ENCODE peak calls at places on chromosomes 16 and 17, in four cellular contexts. Q is body of pancreas, A is BJ, S is stomach. N is an unnamed sample. For H3K27me3, the result is how much of the 10 kb centered on the place peaks cover.

GRCh38 chr17:29733151-29733550 is 110.4 kb upstream of the CORO6 start:
- DNase-seq in Q (no peak), A (no peak), S (no peak), N (peak)

GRCh38 chr16:49650603-49651002 is 205.3 kb downstream of the ZNF423 start:
- DNase-seq in Q (no peak), A (no peak), S (no peak), N (no peak)

GRCh38 chr17:46109603-46110189 is 83.5 kb downstream of the KANSL1 start:
- DNase-seq in Q (no peak), A (no peak), S (no peak), N (no peak)

GRCh38 chr17:2592974-2593845 is at the start of gene PAFAH1B1:
- DNase-seq in Q (peak), A (no peak), S (peak), N (peak)

GRCh38 chr17:82449883-82450356 is 632 bp downstream of the CYBC1 start:
- DNase-seq in Q (no peak), A (no peak), S (no peak), N (no peak)

GRCh38 chr16:55116165-55116894 is 185.7 kb downstream of the IRX5 start:
- DNase-seq in Q (no peak), A (peak), S (no peak), N (peak)

GRCh38 chr16:26491271-26491670 is 575.5 kb upstream of the C16orf82 start:
- DNase-seq in Q (no peak), A (no peak), S (no peak), N (no peak)

GRCh38 chr16:15882563-15882962 is 5.8 kb downstream of the CEP20 start:
- DNase-seq in Q (no peak), A (no peak), S (no peak), N (no peak)

GRCh38 chr16:19559242-19559910 is 3.9 kb downstream of the VPS35L start:
- DNase-seq in Q (no peak), A (no peak), S (no peak), N (peak)

GRCh38 chr17:77409282-77410161 is 268.8 kb downstream of the SEC14L1 start:
- DNase-seq in Q (no peak), A (no peak), S (peak), N (no peak)

GRCh38 chr16:88667496-88667895 is 4.6 kb upstream of the MVD start:
- DNase-seq in Q (no peak), A (no peak), S (no peak), N (no peak)

GRCh38 chr17:67675481-67675880 is 42.3 kb upstream of the NOL11 start:
- DNase-seq in Q (no peak), A (no peak), S (no peak), N (no peak)

GRCh38 chr17:43085489-43085888 is 39.7 kb downstream of the BRCA1 start:
- DNase-seq in Q (no peak), A (no peak), S (no peak), N (no peak)

GRCh38 chr17:41211845-41212466 is 14.5 kb upstream of the KRTAP9-2 start:
- DNase-seq in Q (no peak), A (peak), S (no peak), N (peak)

GRCh38 chr16:84144859-84145639 is at the start of the genes DNAAF1 and HSDL1:
- DNase-seq in Q (peak), A (peak), S (peak), N (peak)

GRCh38 chr16:71347146-71347545 is 11.4 kb upstream of the CALB2 start:
- DNase-seq in Q (no peak), A (no peak), S (no peak), N (no peak)

GRCh38 chr17:54439816-54440215 is 460.8 kb upstream of the TOM1L1 start:
- DNase-seq in Q (no peak), A (no peak), S (no peak), N (no peak)

GRCh38 chr17:66514227-66514806 is 211.9 kb downstream of the PRKCA start:
- DNase-seq in Q (no peak), A (no peak), S (no peak), N (peak)

GRCh38 chr17:66518677-66519076 is 216.3 kb downstream of the PRKCA start:
- DNase-seq in Q (no peak), A (no peak), S (no peak), N (no peak)

GRCh38 chr17:66517336-66518009 is 215.1 kb downstream of the PRKCA start:
- DNase-seq in Q (no peak), A (no peak), S (no peak), N (no peak)

GRCh38 chr17:66520986-66521385 is 218.6 kb downstream of the PRKCA start:
- DNase-seq in Q (no peak), A (no peak), S (no peak), N (no peak)

DNA sequence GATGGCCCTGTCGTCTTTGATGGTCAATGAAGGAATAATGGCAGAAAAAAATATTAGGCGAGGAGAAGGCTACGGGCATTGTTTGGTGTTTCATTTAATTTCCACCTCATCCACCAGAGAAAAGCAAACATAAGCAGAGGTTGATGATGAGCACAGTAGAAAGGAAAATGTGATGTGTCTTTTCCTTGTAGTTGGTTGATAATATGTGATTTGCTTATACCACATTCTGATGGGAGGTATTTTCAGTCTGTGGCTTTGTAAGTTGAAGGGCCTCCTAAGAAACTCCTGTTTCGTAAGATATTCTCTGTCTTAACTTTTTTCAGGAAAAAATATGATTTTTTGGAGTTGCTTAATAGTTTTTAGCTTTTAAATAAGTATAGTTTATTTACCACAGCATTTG is 215.7 kb downstream of the PRKCA start:
- DNase-seq in Q (no peak), A (no peak), S (no peak), N (no peak)
- TF ChIP-seq CTCF in Q (no peak), A (no peak), S (no peak), N (no peak)

DNA sequence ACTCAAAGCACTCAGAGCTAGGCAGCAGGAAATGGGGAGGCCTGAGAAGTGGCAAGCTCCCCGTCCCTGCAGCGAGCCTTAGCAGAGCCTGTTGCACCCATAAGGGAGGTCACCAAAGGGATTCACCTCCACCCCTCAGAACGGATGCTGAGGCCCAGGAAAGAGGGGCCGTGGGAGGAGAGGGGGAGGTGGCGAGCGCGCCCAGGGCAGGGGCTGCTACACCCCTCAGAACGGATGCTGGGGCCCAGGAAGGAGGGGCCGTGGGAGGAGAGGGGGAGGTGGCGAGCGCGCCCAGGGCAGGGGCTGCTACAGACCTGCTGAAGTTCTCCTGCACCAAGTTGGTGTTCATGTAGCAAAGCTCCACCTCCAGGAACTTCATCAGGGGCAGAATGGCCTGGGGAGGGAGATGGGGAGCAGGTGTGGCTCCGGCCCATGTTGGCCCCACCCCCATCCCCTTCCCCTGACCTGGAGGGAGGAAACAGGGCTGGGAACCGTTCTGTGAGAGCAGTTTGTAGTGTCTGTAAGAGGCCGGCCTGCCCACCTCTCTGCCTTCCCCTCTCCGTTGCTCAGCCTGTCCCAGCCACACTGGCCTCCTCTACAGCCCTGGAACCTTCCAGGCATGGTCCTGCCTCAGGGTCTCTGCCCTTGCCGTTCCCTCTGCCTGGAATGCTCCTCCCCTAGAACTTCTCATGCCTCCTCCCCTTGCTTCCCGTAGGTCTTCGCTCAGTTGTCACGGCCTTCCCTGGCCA is 11.4 kb downstream of the UNC13D start:
- DNase-seq in Q (no peak), A (no peak), S (no peak), N (no peak)
- H3K4me3 ChIP-seq in Q (no peak), A (no peak), S (no peak), N (no peak)

DNA sequence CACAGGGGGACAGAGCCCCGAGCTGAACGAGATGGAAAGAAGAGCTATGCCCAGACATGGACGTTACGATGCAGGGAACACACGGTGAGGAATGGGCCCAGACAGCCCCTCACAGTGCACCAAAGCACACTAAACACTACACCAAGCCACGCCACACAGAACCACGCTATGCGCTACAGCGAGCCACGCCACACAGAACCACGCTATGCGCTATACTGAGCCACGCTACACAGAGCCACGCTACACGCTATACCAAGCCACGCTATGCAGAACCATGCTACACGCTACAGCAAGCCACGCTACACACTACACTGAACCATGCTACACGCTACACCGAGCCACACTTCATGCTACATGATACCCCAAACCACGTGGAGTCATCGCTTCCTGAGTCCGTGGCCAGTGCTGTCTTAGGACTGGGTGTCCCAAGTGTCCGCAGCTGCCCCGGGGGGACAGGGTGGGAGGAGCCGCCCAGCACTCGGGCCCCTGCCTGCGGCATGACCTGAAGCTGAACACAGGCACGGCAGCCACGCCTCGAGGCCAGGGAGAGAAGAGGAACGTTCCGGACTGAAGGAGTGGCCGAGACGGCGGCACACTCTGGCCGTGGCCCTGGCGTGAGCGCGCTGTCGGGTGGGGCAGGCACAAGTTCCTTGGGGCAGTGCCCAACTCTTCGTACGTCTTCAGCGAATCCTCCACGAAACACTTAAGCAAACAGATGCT is 61.3 kb downstream of the LMF1 start:
- DNase-seq in Q (no peak), A (no peak), S (no peak), N (no peak)
- H3K27me3 ChIP-seq in Q (under half), A (under half), S (under half), N (under half)

GRCh38 chr17:35121315-35121714 is at the start of gene FNDC8:
- DNase-seq in Q (no peak), A (no peak), S (no peak), N (no peak)

GRCh38 chr17:35119370-35120185 is at the start of gene RAD51D:
- DNase-seq in Q (peak), A (no peak), S (peak), N (peak)

GRCh38 chr17:35116845-35117244 is 2.8 kb downstream of the RAD51D start:
- DNase-seq in Q (no peak), A (no peak), S (no peak), N (no peak)

DNA sequence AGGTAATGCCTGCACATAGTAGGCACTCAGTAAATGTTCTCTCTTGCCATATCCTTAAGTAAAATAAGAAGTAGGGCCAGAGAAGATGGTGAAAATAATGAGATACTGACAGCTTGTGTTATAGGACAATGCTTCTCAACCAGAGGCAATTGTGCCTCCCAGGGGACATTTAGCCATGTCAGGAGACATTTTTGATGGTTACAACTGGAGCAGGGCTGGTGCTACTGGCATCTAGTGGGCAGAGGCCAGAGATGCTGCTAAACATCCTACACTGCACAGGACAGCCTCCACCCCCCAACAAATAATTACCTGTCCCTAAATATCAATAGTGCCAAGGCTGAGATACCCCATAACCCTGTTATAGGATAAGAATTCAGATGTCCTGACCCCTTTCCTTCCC is 1.7 kb downstream of the RAD51D start:
- DNase-seq in Q (no peak), A (no peak), S (no peak), N (peak)
- TF ChIP-seq CTCF in Q (no peak), A (peak), S (no peak), N (peak)

DNA sequence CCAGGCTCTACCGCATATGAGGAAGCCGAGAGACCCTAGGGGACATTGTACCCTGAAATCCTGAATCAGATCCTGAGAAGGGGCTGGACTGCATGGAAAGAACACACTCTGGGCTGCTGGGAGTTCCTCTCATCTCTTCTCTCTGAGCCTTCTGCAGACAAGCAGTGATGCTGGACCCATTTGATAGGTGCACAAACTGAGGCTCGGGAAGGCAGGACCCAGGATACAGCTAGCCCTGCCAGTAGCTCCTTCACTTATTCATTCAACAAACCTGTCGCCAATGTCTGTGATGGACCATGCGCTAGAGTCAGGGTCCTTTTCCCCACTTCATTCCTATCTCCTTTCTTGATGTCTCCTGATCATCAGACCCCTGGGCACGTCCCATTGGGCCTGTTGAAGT is 1.9 kb downstream of the SBK1 start:
- DNase-seq in Q (no peak), A (no peak), S (no peak), N (no peak)
- H3K4me3 ChIP-seq in Q (no peak), A (no peak), S (no peak), N (no peak)

DNA sequence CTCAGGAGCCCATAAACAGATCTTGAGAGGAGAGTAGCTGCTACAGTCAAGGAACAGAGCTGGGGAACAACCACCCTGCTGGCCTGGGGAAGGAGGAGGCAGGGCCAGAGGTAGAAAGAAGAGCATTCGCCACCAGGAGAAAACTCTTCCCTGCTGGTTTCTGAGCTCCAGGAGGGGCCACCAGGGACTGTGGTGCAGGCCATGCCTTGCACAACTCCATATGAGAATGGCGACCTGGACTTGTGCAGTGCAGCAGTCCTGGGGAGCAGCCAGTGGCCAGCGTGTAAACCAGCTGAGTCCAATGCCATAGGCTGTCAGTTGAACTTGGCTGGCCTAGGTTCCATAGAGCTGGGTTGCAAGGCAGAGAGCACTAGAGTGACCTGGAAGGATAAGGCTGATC is 11.6 kb downstream of the SLC13A2 start:
- DNase-seq in Q (no peak), A (no peak), S (no peak), N (no peak)
- H3K27me3 ChIP-seq in Q (under half), A (under half), S (under half), N (under half)

GRCh38 chr16:23182675-23183485 is at the start of gene SCNN1G:
- DNase-seq in Q (peak), A (no peak), S (peak), N (no peak)
- TF ChIP-seq CTCF in Q (no peak), A (no peak), S (no peak), N (no peak)

GRCh38 chr17:10294162-10294561 is 78.6 kb downstream of the MYH13 start:
- DNase-seq in Q (no peak), A (no peak), S (no peak), N (no peak)

GRCh38 chr17:10295728-10296343 is 77.0 kb downstream of the MYH13 start:
- DNase-seq in Q (no peak), A (no peak), S (no peak), N (peak)

GRCh38 chr17:10297691-10298090 is 75.1 kb downstream of the MYH13 start:
- DNase-seq in Q (no peak), A (no peak), S (no peak), N (no peak)

GRCh38 chr17:10290046-10290445 is 82.8 kb downstream of the MYH13 start:
- DNase-seq in Q (no peak), A (no peak), S (no peak), N (no peak)

DNA sequence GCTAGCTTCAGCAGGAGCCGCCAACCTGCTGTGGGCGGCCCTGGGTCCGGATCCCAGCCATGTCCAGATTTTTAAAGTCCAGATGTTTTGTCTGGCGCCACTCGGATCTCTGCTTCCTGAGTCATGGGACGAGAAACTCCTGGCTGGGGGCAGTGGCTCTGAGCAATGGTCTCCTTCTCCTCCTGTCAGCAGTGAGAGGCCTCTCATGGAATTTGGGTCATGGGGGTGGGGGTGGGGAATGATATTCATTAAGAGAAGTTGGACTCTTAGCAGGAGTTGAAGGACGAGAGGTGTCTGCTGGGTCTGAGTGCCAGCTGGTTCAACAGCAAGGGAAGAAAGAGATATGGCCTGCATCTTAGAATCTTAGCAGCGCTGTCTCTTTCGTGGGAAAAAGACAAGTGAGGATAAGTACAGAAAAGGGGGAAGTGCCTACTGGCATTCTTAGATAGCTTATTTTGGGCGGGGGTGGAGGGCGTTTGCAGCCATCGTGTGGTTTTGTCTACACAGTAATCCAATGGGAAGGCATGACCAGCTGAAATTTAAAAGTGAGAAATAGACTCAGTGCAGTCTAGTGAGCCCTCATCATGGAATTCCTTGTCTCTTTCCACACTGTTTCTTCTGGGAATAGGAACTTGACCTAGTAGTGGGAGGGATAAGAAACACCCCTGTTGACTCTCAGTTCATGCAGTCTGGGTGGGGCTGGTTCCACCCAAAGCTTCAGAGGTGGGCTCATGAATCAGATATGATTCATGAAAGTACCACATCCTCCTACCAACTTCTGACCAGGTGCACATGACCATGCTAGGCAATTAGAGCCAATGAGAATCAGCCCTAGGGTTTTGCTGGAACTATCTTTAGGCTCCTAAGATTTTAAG is 80.5 kb downstream of the MYH13 start:
- DNase-seq in Q (no peak), A (no peak), S (no peak), N (peak)
- H3K4me3 ChIP-seq in Q (no peak), A (no peak), S (no peak), N (no peak)

GRCh38 chr17:8080799-8081219 is 6.7 kb downstream of the ALOX12B start:
- DNase-seq in Q (no peak), A (no peak), S (no peak), N (no peak)
- H3K27me3 ChIP-seq in Q (under half), A (under half), S (half or more), N (under half)

DNA sequence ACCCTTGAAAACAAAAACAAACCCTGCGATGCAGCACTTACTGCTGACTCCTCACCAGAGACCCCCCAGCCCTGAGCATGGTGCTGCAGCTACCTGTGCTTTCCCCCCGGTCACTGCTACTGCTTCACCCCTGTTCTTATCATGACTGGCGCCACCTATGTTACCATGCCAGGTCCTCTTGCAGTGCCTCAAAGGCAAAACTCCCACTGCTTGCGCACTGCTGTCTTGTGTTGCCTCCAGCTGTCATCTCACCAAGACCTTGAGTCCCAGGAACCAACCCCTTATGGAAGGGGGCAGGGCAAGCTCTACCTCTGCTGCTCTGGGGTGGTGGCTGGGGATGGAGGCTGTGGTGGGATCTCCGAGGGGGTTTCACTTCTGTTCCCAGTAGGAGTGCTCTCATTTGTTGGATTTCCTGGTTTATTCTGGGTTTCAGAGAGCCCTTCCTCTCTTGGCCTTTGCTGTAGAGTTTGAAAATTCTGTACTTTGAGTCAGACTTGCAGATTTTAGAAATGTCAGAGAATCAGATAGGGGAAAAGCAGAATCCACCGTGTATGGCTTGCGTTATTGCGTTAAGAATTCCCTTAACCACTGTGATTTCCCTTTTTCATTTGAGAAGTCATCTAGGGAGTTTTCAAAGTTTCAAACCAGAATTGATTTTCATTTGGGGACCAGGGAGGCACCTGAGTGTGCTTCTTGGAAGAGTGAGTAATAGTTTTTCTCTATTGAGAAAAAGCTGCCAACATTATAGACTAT is 96.6 kb downstream of the SPECC1 start:
- DNase-seq in Q (no peak), A (no peak), S (no peak), N (no peak)
- TF ChIP-seq CTCF in Q (no peak), A (no peak), S (no peak), N (no peak)